ENCODE peak calls at places on chromosomes 11 and 22, in five cellular contexts. H is progenitor cell of endocrine pancreas, S is foreskin keratinocyte, F is fibroblast of pulmonary artery, A is cardiac fibroblast. I is an unnamed sample.

GRCh38 chr11:126997196-126997595 is 3.4 kb downstream of the KIRREL3 start:
- DNase-seq in H (no peak), S (no peak), F (no peak), A (no peak), I (no peak)

GRCh38 chr11:63768232-63769043 is at the start of gene ZFTA:
- DNase-seq in H (peak), S (no peak), F (peak), A (peak), I (peak)

GRCh38 chr22:46116491-46116958 is 33.8 kb upstream of the PPARA start:
- DNase-seq in H (peak), S (no peak), F (peak), A (peak), I (peak)

GRCh38 chr11:117538731-117539130 is 211.1 kb downstream of the CEP164 start:
- DNase-seq in H (no peak), S (no peak), F (no peak), A (no peak), I (no peak)

GRCh38 chr11:10050561-10050960 is 243.5 kb downstream of the SBF2 start:
- DNase-seq in H (no peak), S (peak), F (peak), A (no peak), I (no peak)

GRCh38 chr11:2834893-2835767 is 50.4 kb downstream of the CDKN1C start:
- DNase-seq in H (no peak), S (peak), F (peak), A (no peak), I (no peak)

GRCh38 chr11:101912823-101913284 is 2.0 kb upstream of the CEP126 start:
- DNase-seq in H (no peak), S (no peak), F (peak), A (peak), I (no peak)

GRCh38 chr11:69912911-69913451 is 93.8 kb upstream of the FGF3 start:
- DNase-seq in H (no peak), S (no peak), F (no peak), A (no peak), I (no peak)

GRCh38 chr11:12361650-12362049 is 15.7 kb upstream of the PARVA start:
- DNase-seq in H (no peak), S (no peak), F (no peak), A (no peak), I (no peak)

GRCh38 chr11:61473370-61474025 is 35.1 kb upstream of the LRRC10B start:
- DNase-seq in H (no peak), S (peak), F (peak), A (peak), I (no peak)

GRCh38 chr11:69665669-69666068 is 9.5 kb downstream of the LTO1 start:
- DNase-seq in H (no peak), S (no peak), F (no peak), A (no peak), I (no peak)

GRCh38 chr11:112229159-112229558 is 2.9 kb downstream of the PTS start:
- DNase-seq in H (no peak), S (no peak), F (no peak), A (no peak), I (no peak)

GRCh38 chr22:17767236-17768065 is 6.8 kb downstream of the BID start:
- DNase-seq in H (no peak), S (no peak), F (no peak), A (no peak), I (no peak)

GRCh38 chr11:20010106-20010860 is 150.0 kb downstream of the DBX1 start:
- DNase-seq in H (no peak), S (no peak), F (no peak), A (no peak), I (no peak)

GRCh38 chr22:23137905-23138520 is 3.8 kb downstream of the RSPH14 start:
- DNase-seq in H (no peak), S (no peak), F (no peak), A (no peak), I (peak)

GRCh38 chr11:134725939-134726639 is 314.0 kb upstream of the B3GAT1 start:
- DNase-seq in H (peak), S (no peak), F (no peak), A (no peak), I (no peak)

GRCh38 chr11:111604392-111605009 is 2.3 kb downstream of the SIK2 start:
- DNase-seq in H (no peak), S (no peak), F (peak), A (peak), I (no peak)

GRCh38 chr22:20811971-20812660 is 38.2 kb downstream of the SERPIND1 start:
- DNase-seq in H (no peak), S (no peak), F (no peak), A (no peak), I (no peak)

GRCh38 chr11:76604652-76605241 is 65.8 kb downstream of the LRRC32 start:
- DNase-seq in H (no peak), S (no peak), F (peak), A (peak), I (no peak)

DNA sequence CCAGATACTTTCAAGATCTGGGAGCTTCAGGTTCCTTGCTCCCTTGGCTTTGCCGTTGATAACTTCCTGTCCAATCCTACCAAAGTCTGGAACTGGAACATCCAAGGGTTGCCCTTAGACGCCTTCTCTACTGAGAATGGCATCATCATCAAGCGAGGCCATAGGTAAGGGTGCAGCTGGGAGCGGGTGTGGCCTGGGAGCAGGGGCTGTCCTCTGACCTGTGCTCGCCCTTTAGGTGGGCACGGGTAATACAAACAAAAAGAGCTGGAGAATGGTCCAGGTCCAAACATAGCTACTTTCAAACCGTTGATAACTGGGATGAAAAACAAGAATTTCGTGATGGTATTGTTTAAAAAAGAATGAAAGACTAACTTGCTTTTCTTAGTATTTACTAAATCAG is 25.0 kb downstream of the CASP12 start:
- DNase-seq in H (no peak), S (no peak), F (no peak), A (no peak), I (no peak)
- TF ChIP-seq CTCF in H (no peak), S (no peak), F (no peak), A (peak), I (no peak)

DNA sequence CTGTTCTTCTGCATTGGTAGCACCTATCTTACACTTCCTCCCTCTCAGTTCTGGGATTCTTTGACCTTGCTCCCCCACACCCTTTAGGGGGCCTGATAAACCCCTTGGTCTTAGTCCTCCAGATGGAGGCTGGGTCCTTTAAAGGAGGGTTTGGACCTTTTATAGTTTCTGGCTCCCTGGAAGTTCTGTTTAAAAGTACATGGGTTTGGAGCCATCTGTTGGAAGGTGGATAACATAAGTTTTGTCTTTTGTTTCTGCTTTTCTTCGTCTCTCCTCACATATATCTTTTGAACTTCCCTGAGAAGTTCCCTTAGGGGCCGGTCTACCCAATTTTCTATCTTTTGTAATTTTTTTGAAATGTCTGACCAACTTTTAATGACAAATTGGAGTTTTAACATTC is 17.9 kb upstream of the HYLS1 start:
- DNase-seq in H (no peak), S (no peak), F (no peak), A (peak), I (no peak)
- TF ChIP-seq CTCF in H (no peak), S (peak), F (no peak), A (no peak), I (no peak)

DNA sequence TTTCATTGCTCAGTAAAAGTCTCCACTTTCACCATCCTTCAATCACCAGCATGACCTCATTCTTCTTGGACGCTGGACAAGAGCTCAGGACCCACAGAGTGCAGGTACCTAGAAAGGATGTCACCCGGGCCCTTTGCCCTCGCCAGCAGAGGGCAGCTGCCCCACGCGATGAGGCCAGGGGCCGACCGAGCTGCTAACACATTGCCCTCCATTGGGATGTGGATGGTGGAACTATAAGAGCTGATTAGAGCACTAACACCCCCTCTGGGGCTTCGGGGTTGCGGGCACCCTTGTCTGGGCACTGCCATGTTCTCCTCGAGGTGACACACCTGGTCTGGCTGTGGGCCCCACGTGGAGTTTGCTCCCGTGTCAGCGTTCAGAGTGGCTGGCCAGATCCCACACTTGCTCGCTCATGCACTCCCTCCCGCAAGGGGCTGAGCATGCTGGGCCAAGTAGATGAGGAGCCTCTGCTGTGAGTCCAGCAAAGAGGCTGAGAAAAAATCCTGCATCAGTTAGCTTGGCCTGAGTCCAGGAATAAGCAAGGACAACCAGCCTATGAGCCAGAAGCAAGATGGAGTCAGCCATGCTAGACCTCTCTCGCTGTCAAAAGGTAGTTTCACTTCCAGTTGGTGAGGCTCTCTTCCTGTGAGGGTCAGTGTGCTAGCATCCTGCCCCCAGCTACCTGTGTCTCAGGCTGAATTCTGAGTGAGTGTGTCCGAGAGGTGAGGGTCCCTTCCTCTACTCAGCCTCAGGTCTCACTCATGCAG is 9.8 kb downstream of the KRTAP5-6 start:
- DNase-seq in H (no peak), S (no peak), F (no peak), A (peak), I (no peak)
- TF ChIP-seq CTCF in H (no peak), S (peak), F (peak), A (peak), I (peak)

DNA sequence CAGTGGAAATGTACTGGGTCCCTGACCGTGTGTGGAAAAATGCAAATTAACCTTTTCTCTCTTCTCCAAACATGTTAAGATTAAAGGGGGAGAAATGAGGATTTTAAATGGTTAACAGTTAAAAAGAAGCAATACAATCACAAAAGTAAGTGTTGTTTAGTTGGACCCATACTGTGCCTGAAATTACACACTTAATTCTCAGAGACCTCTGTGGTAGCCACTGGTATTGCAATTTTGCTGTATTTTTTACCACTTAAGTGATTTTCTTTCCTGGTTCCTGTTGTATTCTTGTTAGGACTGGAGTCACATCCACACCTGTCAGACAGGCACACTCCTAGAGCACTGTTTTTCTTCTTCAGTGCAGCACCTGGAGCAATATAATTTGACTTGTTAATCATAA is 179.6 kb upstream of the PDGFD start:
- DNase-seq in H (no peak), S (no peak), F (peak), A (peak), I (no peak)
- TF ChIP-seq CTCF in H (peak), S (peak), F (peak), A (peak), I (peak)

DNA sequence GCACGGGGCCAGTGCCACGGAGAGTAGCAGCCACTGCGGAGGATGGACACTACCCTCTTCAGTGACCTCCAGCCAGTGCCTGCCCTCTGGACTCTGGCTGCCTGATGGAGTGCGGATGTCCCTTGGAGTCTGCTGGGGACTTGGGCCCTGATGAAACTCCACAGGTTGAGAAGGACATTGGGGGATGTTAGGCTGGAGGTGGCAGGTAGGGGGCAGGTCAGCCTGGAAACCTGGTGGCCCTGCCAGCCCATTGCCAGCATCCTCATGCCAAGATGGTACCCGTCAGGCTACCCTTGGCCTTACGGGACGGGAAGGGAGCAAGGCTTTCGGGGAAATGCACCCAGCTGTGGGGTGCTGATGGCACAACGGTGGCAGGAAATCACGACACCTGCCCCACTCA is 4.0 kb downstream of the CABP7 start:
- DNase-seq in H (no peak), S (no peak), F (no peak), A (no peak), I (no peak)
- TF ChIP-seq CTCF in H (peak), S (no peak), F (no peak), A (no peak), I (no peak)

DNA sequence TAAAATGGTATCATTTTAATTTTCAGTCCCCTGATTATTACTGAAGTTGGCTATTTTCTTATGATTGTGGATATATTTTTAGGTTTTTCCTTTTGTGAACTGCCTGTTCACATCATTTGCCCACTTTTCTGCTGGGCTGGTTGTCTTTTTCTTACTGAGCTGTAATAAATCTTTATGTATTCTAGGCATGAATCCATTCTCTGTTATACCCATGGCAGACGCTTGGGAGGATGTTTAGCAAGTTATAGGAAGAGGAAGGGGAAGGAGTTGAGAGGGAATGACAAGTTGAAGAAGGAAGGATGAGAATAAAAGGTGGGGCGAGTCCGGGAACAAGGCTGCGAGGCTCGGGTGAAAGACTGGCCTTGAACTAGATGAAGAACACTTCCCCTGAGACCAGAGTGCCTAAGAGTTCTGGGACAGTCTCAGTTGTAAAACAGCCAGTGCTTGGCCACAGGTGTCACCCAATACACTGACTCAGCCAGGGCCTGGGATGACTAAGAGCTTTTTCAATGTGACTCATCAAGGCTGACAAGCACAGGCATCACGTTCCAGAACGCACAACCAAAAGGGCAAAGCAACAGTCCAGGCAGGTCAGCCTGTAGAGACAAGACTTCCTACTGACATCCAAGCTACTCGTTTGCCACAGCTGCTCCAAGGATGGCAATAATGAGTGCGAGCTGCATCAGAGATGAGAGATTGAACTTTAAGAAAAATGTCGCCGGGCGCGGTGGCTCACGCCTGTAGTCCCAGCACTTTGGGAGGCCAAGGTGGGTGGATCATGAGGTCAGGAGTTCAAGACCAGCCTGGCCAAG is 35.2 kb downstream of the LRFN4 start:
- DNase-seq in H (no peak), S (peak), F (peak), A (peak), I (no peak)
- TF ChIP-seq CTCF in H (no peak), S (peak), F (no peak), A (no peak), I (no peak)

GRCh38 chr11:7691759-7692334 is 14.4 kb downstream of the OVCH2 start:
- DNase-seq in H (no peak), S (no peak), F (peak), A (peak), I (no peak)

GRCh38 chr11:7688238-7688826 is 15.0 kb upstream of the CYB5R2 start:
- DNase-seq in H (no peak), S (no peak), F (peak), A (peak), I (no peak)

GRCh38 chr11:7689239-7689638 is 15.9 kb upstream of the CYB5R2 start:
- DNase-seq in H (no peak), S (no peak), F (no peak), A (no peak), I (no peak)

GRCh38 chr11:7687386-7687785 is 14.1 kb upstream of the CYB5R2 start:
- DNase-seq in H (no peak), S (no peak), F (no peak), A (no peak), I (no peak)

GRCh38 chr11:7690648-7691047 is 15.6 kb downstream of the OVCH2 start:
- DNase-seq in H (no peak), S (no peak), F (no peak), A (peak), I (no peak)
- TF ChIP-seq CTCF in H (peak), S (no peak), F (no peak), A (peak), I (no peak)

GRCh38 chr11:128022761-128023160 is 564.6 kb downstream of the ETS1 start:
- DNase-seq in H (no peak), S (no peak), F (no peak), A (no peak), I (no peak)

GRCh38 chr11:128021304-128022006 is 565.9 kb downstream of the ETS1 start:
- DNase-seq in H (no peak), S (no peak), F (peak), A (peak), I (no peak)

GRCh38 chr11:128018692-128019091 is 568.7 kb downstream of the ETS1 start:
- DNase-seq in H (no peak), S (no peak), F (no peak), A (no peak), I (no peak)

GRCh38 chr11:128026596-128026995 is 560.8 kb downstream of the ETS1 start:
- DNase-seq in H (no peak), S (peak), F (peak), A (peak), I (no peak)

GRCh38 chr11:128022007-128022368 is 565.4 kb downstream of the ETS1 start:
- DNase-seq in H (no peak), S (no peak), F (peak), A (peak), I (no peak)
- TF ChIP-seq CTCF in H (no peak), S (no peak), F (peak), A (no peak), I (no peak)

GRCh38 chr11:11296434-11296833 is 56.6 kb downstream of the CSNK2A3 start:
- DNase-seq in H (no peak), S (no peak), F (no peak), A (no peak), I (no peak)
- TF ChIP-seq CTCF in H (no peak), S (no peak), F (no peak), A (no peak), I (no peak)

DNA sequence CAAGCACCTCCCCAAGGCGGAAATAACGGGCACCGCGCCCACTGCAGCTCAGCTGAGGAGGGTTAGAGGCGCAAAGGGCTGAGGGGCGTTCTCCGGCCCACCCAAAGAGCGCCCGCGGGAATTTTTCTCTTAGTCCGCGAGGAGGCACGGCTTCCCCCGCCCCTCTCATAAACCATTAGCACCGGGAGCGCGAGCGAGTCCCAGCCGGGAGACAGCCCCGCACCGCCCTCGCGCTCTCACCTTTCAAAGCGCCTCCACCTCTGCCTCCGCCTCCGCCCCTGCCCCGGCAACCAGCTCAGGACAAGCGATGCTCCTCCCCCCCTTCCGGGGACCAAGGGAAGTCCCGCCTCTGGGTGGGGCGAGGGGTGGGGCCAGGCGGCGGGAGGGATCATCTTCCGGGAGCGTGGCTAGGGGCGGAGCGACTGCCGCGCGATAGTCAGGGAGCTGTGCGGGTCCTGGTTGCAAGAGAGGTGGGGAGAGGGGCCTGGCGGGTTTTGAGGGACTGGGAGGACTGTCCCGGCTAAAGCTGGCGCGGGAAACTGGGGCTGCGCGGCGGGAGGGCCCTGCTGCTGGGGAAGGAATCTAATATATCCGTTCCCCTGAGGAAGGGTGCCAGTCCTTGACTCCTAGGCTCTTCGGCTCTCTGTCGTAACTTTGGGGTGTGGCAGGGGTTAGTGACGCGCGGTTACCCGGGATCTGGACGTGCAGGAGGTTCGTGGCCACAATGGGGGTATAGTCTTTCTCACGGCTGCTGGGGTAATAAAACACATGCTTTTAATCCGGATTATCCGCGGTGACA is at the start of the genes CCDC82 and JRKL:
- DNase-seq in H (peak), S (peak), F (peak), A (peak), I (peak)
- TF ChIP-seq CTCF in H (no peak), S (peak), F (no peak), A (no peak), I (no peak)